ENCODE peak calls at places on chromosomes 7 and 10, in four cellular contexts. H is H54; V is lower leg skin; F is activated CD4-positive, CD25-positive, alpha-beta regulatory T cell treated with anti-CD3 and anti-CD28 coated beads, Interleukin-2, amount 50 U/mL, for 72 hours. K is an unnamed sample.
A peak's percentile ranks its signal among the peaks of the same experiment; 100 is the strongest.

GRCh38 chr7:113209449-113210203 is 91.3 kb upstream of the SMIM30 start:
- DNase-seq in F (no peak), H (no peak), V (no peak), K (no peak)

GRCh38 chr10:132679217-132679595 is 106.7 kb downstream of the NKX6-2 start:
- DNase-seq in V (no peak), F (no peak), H (no peak), K (no peak)

GRCh38 chr10:35822316-35822715 is 180.2 kb upstream of the FZD8 start:
- DNase-seq in F (no peak), V (peak; percentile 85), H (no peak), K (no peak)

GRCh38 chr10:71509444-71509843 is 112.7 kb downstream of the CDH23 start:
- DNase-seq in H (no peak), V (no peak), F (no peak), K (no peak)

GRCh38 chr7:1015631-1016121 is 28.7 kb upstream of the GPR146 start:
- DNase-seq in H (no peak), V (no peak), F (no peak), K (no peak)

GRCh38 chr10:58919927-58920654 is 256.4 kb upstream of the PHYHIPL start:
- DNase-seq in H (peak; percentile 76), V (no peak), F (no peak), K (peak; percentile 41)

GRCh38 chr7:45687185-45687560 is 113.0 kb downstream of the ADCY1 start:
- DNase-seq in H (no peak), F (no peak), V (no peak), K (no peak)

GRCh38 chr10:75404335-75405200 is 3.0 kb upstream of the ZNF503 start:
- DNase-seq in V (no peak), H (no peak), F (no peak), K (peak; percentile 7)

GRCh38 chr10:131994435-131994834 is 12.7 kb upstream of the BNIP3 start:
- DNase-seq in V (no peak), F (no peak), H (no peak), K (no peak)

GRCh38 chr10:74600170-74600569 is 226.2 kb upstream of the KAT6B start:
- DNase-seq in F (no peak), V (no peak), H (no peak), K (no peak)

GRCh38 chr10:100962346-100963080 is 6.8 kb upstream of the SEMA4G start:
- DNase-seq in F (no peak), H (no peak), V (no peak), K (no peak)